ENCODE peak calls at places on chromosomes 2 and 18, in six cellular contexts. R is GM23338, U is neural progenitor cell, Y is PC-9, H is PC-3, S is MM.1S. L is an unnamed sample. For H3F3A, the result is how much of the 10 kb centered on the place peaks cover.

GRCh38 chr18:77105680-77106079 is 26.9 kb downstream of the MBP start:
- DNase-seq in Y (no peak), S (no peak), R (no peak), U (no peak), H (no peak), L (no peak)

GRCh38 chr18:9987931-9988330 is 74.1 kb downstream of the VAPA start:
- DNase-seq in Y (no peak), H (no peak), S (no peak), R (no peak), U (peak), L (no peak)

GRCh38 chr2:10527585-10527984 is 79.5 kb upstream of the ODC1 start:
- DNase-seq in S (no peak), R (no peak), H (no peak), Y (no peak), U (no peak), L (no peak)

GRCh38 chr2:28997847-28998735 is 17.0 kb downstream of the TOGARAM2 start:
- DNase-seq in H (no peak), U (no peak), S (no peak), R (no peak), Y (no peak), L (no peak)

GRCh38 chr2:192049362-192049761 is 145.4 kb downstream of the TMEFF2 start:
- DNase-seq in Y (no peak), U (no peak), H (no peak), R (no peak), S (no peak), L (no peak)

GRCh38 chr2:151280276-151280675 is 9.2 kb downstream of the NMI start:
- DNase-seq in U (no peak), H (no peak), S (no peak), Y (no peak), R (no peak), L (peak)

GRCh38 chr2:172734711-172735645 is 667 bp upstream of the RAPGEF4 start:
- DNase-seq in U (peak), R (peak), Y (no peak), H (no peak), S (no peak), L (peak)

GRCh38 chr18:65073060-65073550 is 677.7 kb upstream of the CDH7 start:
- DNase-seq in H (no peak), U (no peak), Y (no peak), S (no peak), R (no peak), L (no peak)

GRCh38 chr2:82316573-82317371 is 2012.2 kb upstream of the LRRTM1 start:
- DNase-seq in H (peak), R (no peak), S (no peak), U (no peak), Y (no peak), L (no peak)

GRCh38 chr2:191910518-191910917 is 63.6 kb upstream of the CAVIN2 start:
- DNase-seq in H (peak), U (no peak), S (no peak), Y (no peak), R (no peak), L (peak)

GRCh38 chr2:217430916-217431576 is 571.2 kb upstream of the TNP1 start:
- DNase-seq in Y (no peak), S (no peak), R (no peak), H (no peak), U (no peak), L (peak)

GRCh38 chr2:18132697-18133096 is 254.2 kb downstream of the KCNS3 start:
- DNase-seq in U (no peak), S (peak), Y (no peak), H (peak), R (no peak), L (peak)

GRCh38 chr2:237433920-237434319 is 20.0 kb upstream of the COL6A3 start:
- DNase-seq in U (no peak), R (no peak), Y (no peak), S (no peak), H (peak), L (no peak)

GRCh38 chr2:156229724-156230362 is 102.7 kb downstream of the NR4A2 start:
- DNase-seq in H (no peak), S (no peak), Y (no peak), R (peak), U (no peak), L (no peak)

GRCh38 chr2:199136241-199136640 is 321.5 kb downstream of the SATB2 start:
- DNase-seq in Y (no peak), H (peak), R (no peak), U (no peak), S (no peak), L (peak)

GRCh38 chr2:222447144-222447543 is 22.8 kb downstream of the SGPP2 start:
- DNase-seq in S (no peak), R (no peak), U (no peak), Y (no peak), H (no peak), L (no peak)

GRCh38 chr2:24978661-24979060 is 6.9 kb upstream of the DNAJC27 start:
- DNase-seq in R (no peak), U (no peak), Y (no peak), S (no peak), H (no peak), L (no peak)

GRCh38 chr2:157810037-157810436 is 66.1 kb downstream of the ACVR1 start:
- DNase-seq in R (no peak), U (no peak), S (no peak), H (no peak), Y (no peak), L (no peak)

GRCh38 chr2:158573739-158574138 is 117.0 kb downstream of the PKP4 start:
- DNase-seq in U (no peak), R (peak), Y (no peak), H (peak), S (no peak), L (no peak)

GRCh38 chr2:16031055-16031847 is 90.9 kb downstream of the MYCN start:
- DNase-seq in S (no peak), U (no peak), Y (no peak), R (no peak), H (no peak), L (no peak)

GRCh38 chr2:230413465-230413864 is 2.5 kb upstream of the SP100 start:
- DNase-seq in U (no peak), R (no peak), H (no peak), S (peak), Y (no peak), L (no peak)

GRCh38 chr2:230414302-230414701 is 1.7 kb upstream of the SP100 start:
- DNase-seq in S (no peak), H (no peak), U (no peak), Y (no peak), R (no peak), L (no peak)

GRCh38 chr2:230417436-230417835 is 1.4 kb downstream of the SP100 start:
- DNase-seq in Y (no peak), R (no peak), H (no peak), U (no peak), S (no peak), L (no peak)

GRCh38 chr2:230418341-230419016 is 2.5 kb downstream of the SP100 start:
- DNase-seq in S (no peak), H (peak), R (no peak), U (no peak), Y (peak), L (peak)

DNA sequence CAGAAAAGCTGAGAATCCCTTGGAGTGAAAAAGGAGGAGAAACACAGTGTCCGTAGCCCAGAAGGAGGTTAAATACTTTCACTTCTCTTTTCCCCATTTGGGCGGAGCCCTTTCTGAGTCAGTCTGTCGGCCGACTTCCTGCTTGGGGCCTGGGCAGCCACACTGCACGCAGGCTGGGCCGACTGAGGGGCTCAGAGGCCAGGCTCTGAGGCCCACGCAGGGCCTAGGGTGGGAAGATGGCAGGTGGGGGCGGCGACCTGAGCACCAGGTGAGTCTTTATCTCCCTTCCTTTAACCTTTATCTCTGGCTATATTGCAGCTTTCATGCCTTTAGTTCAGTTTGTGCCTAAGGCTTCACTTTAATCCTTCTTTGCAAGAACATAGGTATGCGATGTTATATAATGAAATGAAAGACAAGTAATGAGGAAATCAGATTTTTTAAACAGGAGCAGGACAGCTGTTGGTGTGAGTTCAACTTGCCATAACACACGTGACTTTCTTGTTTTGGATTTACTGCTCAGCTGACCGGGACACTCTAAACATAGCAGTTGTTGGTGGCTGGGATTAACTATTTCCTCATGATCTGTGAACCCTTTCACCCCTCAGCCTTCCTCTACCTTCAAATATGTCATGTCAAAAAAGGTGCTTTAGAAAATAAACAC is at the start of gene SP100:
- DNase-seq in S (peak), U (no peak), R (peak), Y (peak), H (peak), L (peak)
- H3K4me3 ChIP-seq in S (peak), U (no peak), R (no peak), Y (peak), H (peak), L (peak)

DNA sequence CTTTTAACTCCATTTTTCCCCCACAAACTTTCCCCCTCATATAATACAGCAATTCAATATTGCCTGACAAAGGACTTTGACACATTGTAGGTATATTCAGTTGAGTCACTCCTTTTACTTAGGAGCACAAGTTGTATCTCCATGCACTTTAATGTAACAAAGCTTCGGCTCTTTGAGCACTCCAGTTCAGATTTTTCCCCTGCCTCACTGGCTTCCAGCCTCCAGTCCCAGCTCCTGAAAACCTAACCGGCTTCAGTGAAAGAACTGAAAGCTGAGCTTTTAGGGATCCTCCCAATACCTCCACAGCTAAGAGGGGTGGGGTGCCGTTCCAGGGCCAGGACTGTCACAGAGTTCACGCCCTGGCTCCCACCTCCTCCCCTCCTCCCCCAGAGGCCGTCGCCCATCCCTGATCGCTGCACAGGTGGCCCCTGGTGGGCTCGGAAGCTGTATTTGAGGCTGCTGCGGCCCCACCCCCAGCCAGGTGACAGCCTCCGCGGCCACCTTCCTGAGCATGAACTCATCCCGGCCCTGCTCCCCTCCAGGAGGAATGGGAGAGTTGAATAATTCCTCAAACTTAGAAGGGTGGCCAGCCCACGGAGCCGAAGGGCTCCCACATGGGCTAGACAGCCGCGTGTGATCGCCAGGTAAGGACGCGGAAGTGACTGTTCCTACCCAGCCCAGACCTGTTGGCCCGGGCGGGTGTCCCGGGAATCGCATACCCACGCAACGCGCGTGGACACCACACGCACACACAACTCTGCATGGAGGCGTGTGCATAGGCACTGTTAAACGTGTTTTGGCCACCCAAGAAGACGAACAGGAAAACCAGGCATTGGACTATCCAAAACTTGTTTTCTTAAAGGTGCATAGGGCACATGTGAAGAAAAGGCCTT is 1.8 kb downstream of the MYO5B start:
- DNase-seq in Y (peak), H (peak), S (no peak), R (peak), U (peak), L (no peak)
- TF ChIP-seq EZH2 in Y (no peak), H (no peak), S (no peak), R (no peak), U (no peak), L (no peak)

DNA sequence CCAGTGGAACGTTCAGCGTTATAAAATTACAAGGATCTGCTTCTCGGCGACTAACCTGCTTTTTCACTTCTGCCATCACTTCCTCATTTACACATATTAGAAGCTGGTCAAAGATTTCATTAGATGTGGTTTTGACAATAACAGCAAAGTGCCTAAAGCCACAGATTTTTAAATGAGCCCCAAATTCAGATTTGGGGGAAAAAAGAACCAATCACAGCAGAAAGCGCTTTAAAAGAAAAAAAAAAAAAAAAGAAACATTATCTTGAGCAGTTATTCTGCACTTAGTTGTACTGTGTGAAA is 167.4 kb downstream of the TCF4 start:
- DNase-seq in Y (no peak), S (no peak), U (no peak), H (no peak), R (no peak), L (no peak)
- H3F3A ChIP-seq in Y (under half), S (under half), U (under half), H (under half), R (under half), L (under half)

DNA sequence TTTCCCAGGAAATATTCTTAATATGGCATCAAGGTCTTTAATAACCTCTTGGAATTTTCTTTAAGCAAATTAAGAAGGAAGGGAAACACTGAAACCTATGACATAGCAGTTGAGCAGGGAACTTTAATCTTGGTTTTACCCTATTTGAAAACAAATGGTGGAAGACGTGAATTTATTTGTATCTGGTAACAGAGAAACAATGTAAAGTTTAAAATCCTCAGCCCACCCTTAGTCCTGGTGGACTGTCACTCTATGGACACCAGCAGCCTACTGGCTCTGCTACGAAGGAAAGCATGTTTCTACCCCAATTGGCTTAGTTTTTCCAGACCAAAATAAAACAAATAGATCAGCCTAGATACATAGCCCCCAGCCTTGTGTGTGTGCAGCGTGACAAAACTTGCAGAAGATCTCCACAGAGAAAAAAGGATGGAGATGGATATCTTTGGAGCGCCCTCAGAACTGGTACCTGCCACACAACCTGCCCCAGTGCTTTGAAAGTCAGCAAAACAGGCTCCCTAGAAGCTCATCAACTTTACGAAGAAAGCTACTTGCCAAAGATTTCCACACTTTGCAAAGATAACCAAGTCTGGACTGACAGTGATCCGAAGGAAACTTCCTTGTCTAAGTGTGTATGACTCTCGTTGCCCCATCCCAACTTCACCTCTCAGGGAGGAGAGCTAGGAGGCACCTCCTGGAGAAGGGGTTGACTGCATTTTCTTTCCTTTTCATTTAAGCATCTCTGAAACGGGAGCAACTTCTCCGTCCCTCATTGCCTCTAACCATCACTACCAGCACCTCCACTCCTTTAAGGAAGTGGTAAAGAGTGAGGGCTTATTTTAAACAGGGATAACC is 7.3 kb downstream of the ZEB2 start:
- DNase-seq in Y (no peak), H (no peak), S (no peak), U (no peak), R (peak), L (peak)
- H3K4me3 ChIP-seq in Y (no peak), H (no peak), S (no peak), U (peak), R (peak), L (peak)